ENCODE peak calls at places on chromosome 13, in seven cellular contexts. U is A673, L is ascending aorta, A is body of pancreas, J is osteoblast, E is HFF-Myc, G is HFFc6. C is an unnamed sample.

GRCh38 chr13:78194904-78195639 is 276.4 kb upstream of the EDNRB start:
- DNase-seq in U (peak), L (no peak), A (no peak), J (no peak), E (no peak), G (peak), C (peak)

GRCh38 chr13:20206065-20206725 is 13.5 kb upstream of the GJB2 start:
- DNase-seq in U (no peak), L (no peak), A (no peak), J (peak), E (no peak), G (no peak), C (no peak)

GRCh38 chr13:20231839-20232555 is at the start of gene GJB6:
- DNase-seq in U (no peak), L (no peak), A (peak), J (no peak), E (no peak), G (no peak), C (no peak)

GRCh38 chr13:84481958-84482357 is 599.7 kb upstream of the SLITRK1 start:
- DNase-seq in U (no peak), L (no peak), A (no peak), J (peak), E (no peak), G (peak), C (peak)

GRCh38 chr13:49353908-49354307 is 90.0 kb downstream of the CAB39L start:
- DNase-seq in U (no peak), L (no peak), A (no peak), J (no peak), E (no peak), G (no peak), C (no peak)

GRCh38 chr13:28820099-28821051 is at the start of gene MTUS2:
- DNase-seq in U (no peak), L (no peak), A (no peak), J (peak), E (no peak), G (no peak), C (peak)

GRCh38 chr13:65400707-65401106 is 1829.4 kb downstream of the PCDH9 start:
- DNase-seq in U (no peak), L (no peak), A (no peak), J (no peak), E (no peak), G (no peak), C (no peak)

GRCh38 chr13:43089912-43090498 is 66.6 kb downstream of the DNAJC15 start:
- DNase-seq in U (no peak), L (no peak), A (no peak), J (no peak), E (no peak), G (no peak), C (no peak)

GRCh38 chr13:64725492-64725891 is 2504.6 kb downstream of the PCDH9 start:
- DNase-seq in U (no peak), L (no peak), A (no peak), J (no peak), E (no peak), G (no peak), C (no peak)

GRCh38 chr13:49569993-49570689 is 15.2 kb downstream of the RCBTB1 start:
- DNase-seq in U (no peak), L (no peak), A (no peak), J (no peak), E (no peak), G (no peak), C (no peak)

GRCh38 chr13:66114127-66114526 is 1116.0 kb downstream of the PCDH9 start:
- DNase-seq in U (no peak), L (no peak), A (no peak), J (no peak), E (peak), G (peak), C (no peak)

GRCh38 chr13:98462241-98462882 is 114.5 kb downstream of the STK24 start:
- DNase-seq in U (no peak), L (no peak), A (no peak), J (peak), E (no peak), G (no peak), C (no peak)

GRCh38 chr13:94395889-94396288 is 83.6 kb downstream of the DCT start:
- DNase-seq in U (no peak), L (no peak), A (no peak), J (no peak), E (no peak), G (no peak), C (no peak)

GRCh38 chr13:109723046-109723445 is 63.3 kb downstream of the IRS2 start:
- DNase-seq in U (no peak), L (no peak), A (no peak), J (no peak), E (no peak), G (no peak), C (no peak)

GRCh38 chr13:20348018-20348417 is 115.9 kb upstream of the GJB6 start:
- DNase-seq in U (no peak), L (no peak), A (no peak), J (no peak), E (no peak), G (no peak), C (no peak)

GRCh38 chr13:48066310-48066989 is 28.5 kb downstream of the MED4 start:
- DNase-seq in U (no peak), L (no peak), A (no peak), J (no peak), E (peak), G (no peak), C (peak)

GRCh38 chr13:77511552-77511951 is 24.0 kb upstream of the SCEL start:
- DNase-seq in U (no peak), L (no peak), A (no peak), J (no peak), E (no peak), G (no peak), C (no peak)

GRCh38 chr13:48994731-48995130 is 19.0 kb downstream of the FNDC3A start:
- DNase-seq in U (no peak), L (no peak), A (no peak), J (no peak), E (no peak), G (no peak), C (peak)

GRCh38 chr13:103965506-103966243 is 899.5 kb upstream of the SLC10A2 start:
- DNase-seq in U (no peak), L (no peak), A (no peak), J (no peak), E (no peak), G (no peak), C (no peak)

GRCh38 chr13:96492758-96493157 is 402.9 kb downstream of the HS6ST3 start:
- DNase-seq in U (no peak), L (no peak), A (peak), J (no peak), E (no peak), G (no peak), C (no peak)

GRCh38 chr13:51959773-51960172 is 51.5 kb downstream of the ATP7B start:
- DNase-seq in U (no peak), L (no peak), A (no peak), J (no peak), E (no peak), G (no peak), C (no peak)

GRCh38 chr13:30705672-30706071 is 29.7 kb upstream of the ALOX5AP start:
- DNase-seq in U (no peak), L (no peak), A (no peak), J (peak), E (no peak), G (no peak), C (no peak)

GRCh38 chr13:30125422-30126073 is 181.8 kb downstream of the KATNAL1 start:
- DNase-seq in U (no peak), L (no peak), A (no peak), J (no peak), E (peak), G (peak), C (peak)

GRCh38 chr13:33139186-33139585 is 123.0 kb downstream of the KL start:
- DNase-seq in U (peak), L (no peak), A (no peak), J (no peak), E (no peak), G (no peak), C (no peak)

GRCh38 chr13:45209229-45209628 is 8.4 kb upstream of the KCTD4 start:
- DNase-seq in U (no peak), L (no peak), A (no peak), J (no peak), E (no peak), G (no peak), C (peak)

GRCh38 chr13:102772042-102772425 is 1.6 kb downstream of the TEX30 start:
- DNase-seq in U (no peak), L (no peak), A (no peak), J (no peak), E (no peak), G (no peak), C (no peak)

GRCh38 chr13:102774596-102775375 is 1.2 kb upstream of the TEX30 start:
- DNase-seq in U (no peak), L (no peak), A (no peak), J (peak), E (no peak), G (no peak), C (no peak)

GRCh38 chr13:102771298-102772041 is 2.1 kb downstream of the TEX30 start:
- DNase-seq in U (no peak), L (no peak), A (no peak), J (peak), E (no peak), G (no peak), C (no peak)

GRCh38 chr13:102774210-102774560 is 599 bp upstream of the TEX30 start:
- DNase-seq in U (no peak), L (no peak), A (no peak), J (peak), E (no peak), G (no peak), C (no peak)

GRCh38 chr13:102773441-102774209 is at the start of gene TEX30:
- DNase-seq in U (peak), L (peak), A (peak), J (peak), E (no peak), G (peak), C (peak)
- TF ChIP-seq CTCF in U (no peak), L (no peak), A (no peak), J (no peak), E (no peak), G (no peak), C (peak)

GRCh38 chr13:36461472-36461871 is 29.2 kb downstream of the CCNA1 start:
- DNase-seq in U (no peak), L (no peak), A (no peak), J (no peak), E (no peak), G (no peak), C (no peak)
- TF ChIP-seq CTCF in U (no peak), L (no peak), A (no peak), J (no peak), E (no peak), G (no peak), C (no peak)

GRCh38 chr13:27283906-27284523 is 13.4 kb downstream of the RASL11A start:
- DNase-seq in U (no peak), L (no peak), A (no peak), J (no peak), E (no peak), G (peak), C (peak)
- TF ChIP-seq CTCF in U (peak), L (peak), A (peak), J (peak), E (peak), G (peak), C (peak)

GRCh38 chr13:71842003-71842402 is 25.0 kb downstream of the DACH1 start:
- DNase-seq in U (no peak), L (no peak), A (no peak), J (no peak), E (no peak), G (no peak), C (no peak)
- TF ChIP-seq CTCF in U (no peak), L (no peak), A (no peak), J (no peak), E (no peak), G (no peak), C (no peak)